ENCODE peak calls at places on chromosomes 12 and 14, in four cellular contexts. E, G, J and C are unnamed samples.

GRCh38 chr12:66688836-66689439 is 10.1 kb upstream of the GRIP1 start:
- DNase-seq in E (peak), G (peak), J (peak), C (peak)

GRCh38 chr12:109759595-109759994 is 46.0 kb downstream of the FAM222A start:
- DNase-seq in E (no peak), G (no peak), J (no peak), C (no peak)

GRCh38 chr12:98373982-98374381 is 141.4 kb upstream of the TMPO start:
- DNase-seq in E (peak), G (no peak), J (no peak), C (no peak)

GRCh38 chr12:68932701-68933563 is at the start of gene CPM:
- DNase-seq in E (peak), G (peak), J (peak), C (peak)

GRCh38 chr14:38592764-38593442 is 337.0 kb upstream of the CLEC14A start:
- DNase-seq in E (no peak), G (no peak), J (no peak), C (no peak)

GRCh38 chr12:62738105-62738504 is 196.8 kb downstream of the PPM1H start:
- DNase-seq in E (peak), G (no peak), J (no peak), C (no peak)

GRCh38 chr12:68792952-68793351 is 15.0 kb upstream of the MDM2 start:
- DNase-seq in E (peak), G (no peak), J (no peak), C (no peak)

GRCh38 chr12:48305190-48305589 is 45.5 kb downstream of the ZNF641 start:
- DNase-seq in E (no peak), G (no peak), J (no peak), C (no peak)

GRCh38 chr14:73888460-73888725 is 1.7 kb downstream of the ZNF410 start:
- DNase-seq in E (peak), G (no peak), J (no peak), C (no peak)

GRCh38 chr14:55921516-55921915 is 196.7 kb upstream of the PELI2 start:
- DNase-seq in E (no peak), G (no peak), J (no peak), C (no peak)

GRCh38 chr14:105085766-105086165 is 20.5 kb upstream of the GPR132 start:
- DNase-seq in E (no peak), G (no peak), J (no peak), C (no peak)

GRCh38 chr12:64007853-64008252 is 163.4 kb downstream of the SRGAP1 start:
- DNase-seq in E (peak), G (no peak), J (no peak), C (no peak)

GRCh38 chr12:109223868-109224267 is 85.2 kb downstream of the FOXN4 start:
- DNase-seq in E (no peak), G (no peak), J (no peak), C (no peak)

GRCh38 chr12:106974525-106974924 is 12.4 kb downstream of the MTERF2 start:
- DNase-seq in E (no peak), G (no peak), J (no peak), C (no peak)

GRCh38 chr12:12880537-12880936 is 10.8 kb upstream of the GPRC5A start:
- DNase-seq in E (no peak), G (no peak), J (no peak), C (no peak)

GRCh38 chr12:114986849-114987248 is 302.9 kb upstream of the TBX3 start:
- DNase-seq in E (no peak), G (no peak), J (no peak), C (no peak)

GRCh38 chr12:5745251-5745888 is 199.7 kb downstream of the ANO2 start:
- DNase-seq in E (peak), G (peak), J (peak), C (peak)

GRCh38 chr12:31669020-31669419 is 9.5 kb downstream of the ETFBKMT start:
- DNase-seq in E (no peak), G (no peak), J (no peak), C (no peak)

GRCh38 chr14:98112211-98112780 is 1159.7 kb downstream of the BCL11B start:
- DNase-seq in E (no peak), G (no peak), J (no peak), C (no peak)

GRCh38 chr14:64930085-64930843 is 12.3 kb downstream of the GPX2 start:
- DNase-seq in E (no peak), G (no peak), J (no peak), C (no peak)

GRCh38 chr14:95564060-95564459 is 29.2 kb downstream of the GLRX5 start:
- DNase-seq in E (no peak), G (peak), J (no peak), C (no peak)

GRCh38 chr14:49549881-49550280 is 36.3 kb downstream of the RPS29 start:
- DNase-seq in E (peak), G (no peak), J (no peak), C (no peak)

GRCh38 chr12:127400231-127400630 is 866.7 kb upstream of the TMEM132C start:
- DNase-seq in E (peak), G (no peak), J (no peak), C (no peak)

GRCh38 chr12:65911321-65911720 is 87.0 kb downstream of the HMGA2 start:
- DNase-seq in E (peak), G (no peak), J (no peak), C (no peak)

GRCh38 chr12:48109424-48109823 is 3.5 kb upstream of the SENP1 start:
- DNase-seq in E (no peak), G (no peak), J (no peak), C (no peak)

GRCh38 chr14:100840751-100841444 is 15.0 kb downstream of the MEG3 start:
- DNase-seq in E (no peak), G (no peak), J (no peak), C (no peak)

GRCh38 chr12:77401062-77401461 is 335.7 kb upstream of the E2F7 start:
- DNase-seq in E (no peak), G (no peak), J (no peak), C (no peak)

GRCh38 chr14:104874110-104874531 is 9.1 kb downstream of the CEP170B start:
- DNase-seq in E (no peak), G (peak), J (no peak), C (no peak)

GRCh38 chr12:106138646-106139421 is at the start of gene NUAK1:
- DNase-seq in E (peak), G (peak), J (peak), C (peak)

GRCh38 chr12:114408415-114408814 is 2.5 kb upstream of the TBX5 start:
- DNase-seq in E (no peak), G (no peak), J (no peak), C (no peak)

GRCh38 chr12:20508962-20509361 is 140.6 kb downstream of the PDE3A start:
- DNase-seq in E (no peak), G (no peak), J (no peak), C (no peak)

GRCh38 chr12:42946776-42947435 is 357.4 kb upstream of the PRICKLE1 start:
- DNase-seq in E (no peak), G (no peak), J (no peak), C (no peak)

GRCh38 chr12:26688344-26688904 is 144.6 kb downstream of the ITPR2 start:
- DNase-seq in E (no peak), G (no peak), J (no peak), C (no peak)

GRCh38 chr12:61854902-61855301 is 405.3 kb upstream of the USP15 start:
- DNase-seq in E (peak), G (no peak), J (no peak), C (no peak)

GRCh38 chr14:31703056-31703455 is 141.9 kb downstream of the NUBPL start:
- DNase-seq in E (peak), G (no peak), J (no peak), C (no peak)

GRCh38 chr14:22390195-22390594 is 198.8 kb downstream of the DAD1 start:
- DNase-seq in E (no peak), G (no peak), J (no peak), C (no peak)